ENCODE peak calls at places on chromosomes 12 and 14, in eight cellular contexts. Z is gastrocnemius medialis, E is right cardiac atrium, U is heart left ventricle, G is left lung, N is HepG2, K is K562, P is IMR-90. S is an unnamed sample.

GRCh38 chr14:99183311-99183710 is 88.7 kb downstream of the BCL11B start:
- ATAC-seq in U (no peak), P (no peak), E (no peak), K (no peak), Z (no peak), N (no peak), G (no peak), S (no peak)

GRCh38 chr14:74525361-74525851 is 31.8 kb downstream of the ISCA2 start:
- ATAC-seq in P (no peak), Z (no peak), E (no peak), N (no peak), G (peak; percentile 37), U (no peak), K (no peak), S (no peak)

GRCh38 chr12:14810953-14811483 is 3.0 kb downstream of the SMCO3 start:
- ATAC-seq in K (peak; percentile 72), G (peak; percentile 78), U (no peak), P (peak; percentile 51), N (peak; percentile 90), Z (no peak), E (no peak), S (no peak)

GRCh38 chr12:94112116-94112515 is 36.3 kb upstream of the PLXNC1 start:
- ATAC-seq in U (peak; percentile 59), N (no peak), P (no peak), K (no peak), Z (no peak), E (no peak), G (peak; percentile 69), S (no peak)

GRCh38 chr12:3614806-3615466 is 123.9 kb downstream of the PRMT8 start:
- ATAC-seq in N (no peak), Z (no peak), E (no peak), K (no peak), P (no peak), U (no peak), G (no peak), S (no peak)

GRCh38 chr14:90651976-90652560 is 164.2 kb downstream of the TTC7B start:
- ATAC-seq in K (no peak), N (no peak), U (no peak), P (no peak), G (no peak), E (no peak), Z (no peak), S (no peak)

GRCh38 chr12:103373088-103373523 is 122.7 kb downstream of the C12orf42 start:
- ATAC-seq in K (no peak), E (no peak), Z (no peak), P (no peak), U (no peak), N (no peak), G (peak; percentile 66), S (no peak)

GRCh38 chr14:80977103-80977728 is 21.8 kb downstream of the TSHR start:
- ATAC-seq in G (no peak), N (peak; percentile 79), Z (no peak), E (no peak), K (peak; percentile 63), U (no peak), P (no peak), S (no peak)

GRCh38 chr14:99138999-99139865 is 132.8 kb downstream of the BCL11B start:
- ATAC-seq in Z (no peak), P (no peak), G (no peak), E (no peak), N (no peak), K (no peak), U (no peak), S (no peak)

GRCh38 chr12:15534322-15534721 is 212.0 kb downstream of the PTPRO start:
- ATAC-seq in E (peak; percentile 51), K (no peak), U (peak; percentile 39), N (peak; percentile 44), P (peak; percentile 40), Z (no peak), G (peak; percentile 81), S (no peak)

GRCh38 chr14:98994571-98994970 is 277.4 kb downstream of the BCL11B start:
- ATAC-seq in G (no peak), K (no peak), N (no peak), P (no peak), U (no peak), E (no peak), Z (no peak), S (no peak)

GRCh38 chr12:47160296-47161244 is 80.8 kb upstream of the AMIGO2 start:
- ATAC-seq in N (no peak), P (no peak), G (no peak), Z (no peak), U (no peak), E (no peak), K (no peak), S (no peak)

GRCh38 chr14:49945448-49946319 is 52.8 kb downstream of the ARF6 start:
- ATAC-seq in E (no peak), K (no peak), Z (no peak), P (no peak), U (no peak), N (peak; percentile 71), G (no peak), S (no peak)

GRCh38 chr12:22551624-22552023 is 7.3 kb upstream of the C2CD5 start:
- ATAC-seq in K (no peak), U (no peak), Z (no peak), P (no peak), N (no peak), E (no peak), G (no peak), S (no peak)

GRCh38 chr12:61870658-61871559 is 389.3 kb upstream of the USP15 start:
- ATAC-seq in G (peak; percentile 52), K (no peak), E (no peak), U (no peak), Z (no peak), P (no peak), N (no peak), S (no peak)

GRCh38 chr14:87712386-87713113 is 280.4 kb downstream of the GALC start:
- ATAC-seq in G (no peak), E (no peak), Z (no peak), P (no peak), U (no peak), K (no peak), N (peak; percentile 52), S (no peak)

GRCh38 chr12:47362131-47362686 is 282.4 kb upstream of the AMIGO2 start:
- ATAC-seq in P (no peak), K (no peak), U (no peak), N (no peak), G (no peak), Z (no peak), E (no peak), S (no peak)

GRCh38 chr14:101359221-101360044 is 201.9 kb upstream of the DIO3 start:
- ATAC-seq in E (peak; percentile 86), N (no peak), K (peak; percentile 17), P (no peak), Z (peak; percentile 53), G (peak; percentile 37), U (peak; percentile 40), S (peak; percentile 67)

GRCh38 chr14:105092124-105092911 is 27.1 kb upstream of the GPR132 start:
- ATAC-seq in K (no peak), E (no peak), Z (no peak), U (peak; percentile 0), N (no peak), P (no peak), G (peak; percentile 2), S (no peak)

GRCh38 chr14:34081126-34081575 is 130.3 kb upstream of the EGLN3 start:
- ATAC-seq in U (peak; percentile 96), N (peak; percentile 17), P (no peak), K (no peak), Z (peak; percentile 82), G (peak; percentile 16), E (peak; percentile 92), S (no peak)

GRCh38 chr12:52005903-52006703 is 643 bp upstream of the TAMALIN start:
- ATAC-seq in N (no peak), G (peak; percentile 37), E (peak; percentile 0), P (no peak), U (peak; percentile 19), Z (no peak), K (no peak), S (no peak)

GRCh38 chr12:46414591-46415268 is 42.2 kb upstream of the SLC38A2 start:
- ATAC-seq in E (peak; percentile 36), U (no peak), Z (no peak), N (no peak), K (peak; percentile 48), P (no peak), G (no peak), S (no peak)

DNA sequence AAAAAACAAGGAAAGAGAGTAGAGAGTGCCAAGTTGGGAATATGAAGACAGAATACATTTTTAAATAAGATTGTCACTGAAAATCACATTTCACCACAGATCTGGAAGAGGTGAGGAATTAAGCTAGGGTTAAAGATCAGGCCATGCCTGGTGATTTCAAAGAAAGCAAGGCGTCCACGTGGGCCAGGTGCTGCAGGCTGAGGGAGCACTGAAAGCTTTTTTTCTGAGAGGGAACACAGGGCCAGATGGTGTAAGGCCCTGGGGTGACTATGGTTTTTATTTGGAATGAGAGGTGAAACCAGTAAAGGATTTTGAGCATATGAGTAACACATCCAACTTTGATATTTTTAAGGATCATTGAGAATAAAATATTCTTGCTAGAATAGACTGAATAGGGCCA is 20.9 kb downstream of the SYT1 start:
- ATAC-seq in P (no peak), U (no peak), K (no peak), Z (no peak), G (no peak), E (no peak), N (no peak), S (no peak)
- H3K27ac ChIP-seq in P (no peak overlapping the region), U (no peak overlapping the region), K (no peak overlapping the region), Z (no peak overlapping the region), G (no peak overlapping the region), E (no peak overlapping the region), N (no peak overlapping the region), S (no peak overlapping the region)

GRCh38 chr12:132446535-132447326 is 43.2 kb upstream of the FBRSL1 start:
- ATAC-seq in K (no peak), Z (no peak), E (no peak), P (no peak), N (peak; percentile 48), G (no peak), U (no peak), S (no peak)
- H3K27ac ChIP-seq in K (peak overlapping the region; percentile 18), Z (no peak overlapping the region), E (no peak overlapping the region), P (no peak overlapping the region), N (no peak overlapping the region), G (peak overlapping the region; percentile 74), U (no peak overlapping the region), S (no peak overlapping the region)

DNA sequence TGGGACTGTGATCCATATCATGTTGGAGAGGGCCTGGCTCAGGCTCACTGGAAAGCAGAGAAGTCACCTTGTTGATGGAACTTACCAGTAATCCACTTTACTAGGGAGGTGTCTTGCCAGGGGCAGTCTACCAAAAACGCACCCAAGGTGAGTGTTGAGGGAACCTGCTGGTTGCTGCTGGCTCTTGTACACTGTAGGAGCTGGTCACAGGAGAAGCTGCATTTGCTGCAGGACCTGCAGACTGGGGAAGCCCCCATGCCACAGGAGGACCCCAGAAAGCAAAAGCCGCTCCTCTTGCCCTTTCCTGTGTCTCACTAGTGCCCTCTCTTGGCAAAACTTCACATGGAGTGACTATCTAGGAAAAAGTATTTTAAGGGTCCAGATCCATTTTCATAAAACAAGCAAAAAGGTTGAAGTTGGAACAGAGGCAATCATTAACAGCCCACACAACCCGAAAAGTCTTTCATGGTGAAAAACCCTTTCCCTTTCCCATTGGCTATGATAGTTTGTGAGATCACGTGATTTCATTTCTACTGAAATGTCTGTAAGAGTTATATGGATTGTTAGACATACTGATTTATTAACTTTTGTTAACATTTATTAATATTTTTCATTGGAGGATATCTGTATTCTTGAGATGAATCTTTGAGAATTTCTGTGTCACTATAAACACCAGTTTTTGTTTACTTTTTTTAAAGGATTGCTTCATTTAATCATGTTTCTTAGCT is 59.2 kb downstream of the RASSF8 start:
- ATAC-seq in N (peak; percentile 58), U (peak; percentile 68), P (no peak), E (peak; percentile 44), K (peak; percentile 38), Z (no peak), G (peak; percentile 76), S (no peak)
- H3K27ac ChIP-seq in N (no peak overlapping the region), U (no peak overlapping the region), P (no peak overlapping the region), E (no peak overlapping the region), K (no peak overlapping the region), Z (no peak overlapping the region), G (no peak overlapping the region), S (no peak overlapping the region)

GRCh38 chr12:28144059-28144458 is 46.2 kb upstream of the CCDC91 start:
- ATAC-seq in E (no peak), Z (no peak), N (no peak), P (no peak), U (no peak), G (no peak), K (peak; percentile 62), S (no peak)
- H3K27ac ChIP-seq in E (no peak overlapping the region), Z (no peak overlapping the region), N (no peak overlapping the region), P (no peak overlapping the region), U (no peak overlapping the region), G (no peak overlapping the region), K (peak overlapping the region; percentile 42), S (no peak overlapping the region)

S was measured in gastroesophageal sphincter.